ENCODE peak calls at places on chromosome 18, in eight cellular contexts. K is ovary, Q is fibroblast of pulmonary artery, N is nephron progenitor cell, M is fibroblast of lung, Z is dorsolateral prefrontal cortex, S is choroid plexus epithelial cell, W is astrocyte of the spinal cord. Y is an unnamed sample.
A peak's percentile ranks its signal among the peaks of the same experiment; 100 is the strongest.

GRCh38 chr18:79245517-79246001 is 150.2 kb upstream of the NFATC1 start:
- DNase-seq in K (no peak), N (no peak), M (no peak), S (no peak), W (no peak), Z (no peak), Q (no peak), Y (no peak)

GRCh38 chr18:7174359-7175107 is 56.4 kb upstream of the LRRC30 start:
- DNase-seq in W (no peak), M (no peak), K (no peak), N (peak; percentile 27), S (peak; percentile 26), Q (peak; percentile 48), Z (no peak), Y (no peak)

GRCh38 chr18:34977787-34978532 is 63.3 kb upstream of the MAPRE2 start:
- DNase-seq in K (peak; percentile 26), S (no peak), Z (peak; percentile 59), M (peak; percentile 20), Q (no peak), W (no peak), N (peak; percentile 44), Y (no peak)

GRCh38 chr18:35026407-35027061 is 14.7 kb upstream of the MAPRE2 start:
- DNase-seq in N (no peak), M (no peak), K (no peak), W (no peak), Z (no peak), Q (no peak), S (no peak), Y (no peak)

GRCh38 chr18:56501896-56502295 is 136.5 kb downstream of the TXNL1 start:
- DNase-seq in Q (peak; percentile 79), W (peak; percentile 50), M (no peak), Z (no peak), K (no peak), S (peak; percentile 28), N (no peak), Y (no peak)

GRCh38 chr18:79525556-79526467 is 130.1 kb downstream of the NFATC1 start:
- DNase-seq in Q (peak; percentile 41), N (no peak), K (peak; percentile 49), M (no peak), Z (no peak), W (no peak), S (no peak), Y (peak; percentile 92)

GRCh38 chr18:57221084-57221483 is 74.2 kb downstream of the BOD1L2 start:
- DNase-seq in Z (no peak), W (no peak), S (no peak), K (no peak), Q (no peak), M (no peak), N (no peak), Y (no peak)

GRCh38 chr18:58263055-58263732 is 219.2 kb downstream of the NEDD4L start:
- DNase-seq in Z (no peak), S (no peak), W (peak; percentile 39), N (no peak), K (no peak), M (peak; percentile 39), Q (no peak), Y (no peak)

GRCh38 chr18:44793186-44793585 is 112.5 kb downstream of the SETBP1 start:
- DNase-seq in S (no peak), Q (no peak), N (no peak), K (no peak), M (no peak), W (no peak), Z (no peak), Y (no peak)

GRCh38 chr18:1412660-1413659 is 508.3 kb downstream of the ADCYAP1 start:
- DNase-seq in Z (peak; percentile 47), K (no peak), W (no peak), Q (no peak), N (no peak), S (no peak), M (no peak), Y (no peak)

GRCh38 chr18:64966667-64967066 is 784.1 kb upstream of the CDH7 start:
- DNase-seq in S (no peak), Z (no peak), K (no peak), N (peak; percentile 6), Q (no peak), W (no peak), M (no peak), Y (no peak)

GRCh38 chr18:449374-449773 is 51.1 kb downstream of the COLEC12 start:
- DNase-seq in M (no peak), K (peak; percentile 31), Z (no peak), Q (no peak), S (peak; percentile 55), N (peak; percentile 33), W (no peak), Y (no peak)

GRCh38 chr18:43931439-43931838 is 654.1 kb upstream of the SYT4 start:
- DNase-seq in Q (no peak), W (no peak), S (peak; percentile 14), M (peak; percentile 11), K (no peak), Z (no peak), N (no peak), Y (no peak)

GRCh38 chr18:12934454-12935071 is 13.2 kb upstream of the SEH1L start:
- DNase-seq in Z (peak; percentile 83), Q (peak; percentile 90), K (peak; percentile 89), W (peak; percentile 82), M (peak; percentile 85), S (peak; percentile 92), N (peak; percentile 83), Y (no peak)

GRCh38 chr18:65754121-65754520 is 3.3 kb downstream of the CDH7 start:
- DNase-seq in S (peak; percentile 82), K (no peak), M (no peak), Q (no peak), W (peak; percentile 72), N (no peak), Z (no peak), Y (no peak)

GRCh38 chr18:58224425-58224750 is 180.4 kb downstream of the NEDD4L start:
- DNase-seq in S (no peak), Q (no peak), N (no peak), W (no peak), K (no peak), Z (no peak), M (no peak), Y (no peak)

GRCh38 chr18:26584745-26585144 is 36.4 kb upstream of the KCTD1 start:
- DNase-seq in S (no peak), Q (no peak), N (no peak), Z (no peak), M (no peak), W (no peak), K (no peak), Y (no peak)

GRCh38 chr18:70414315-70414714 is 125.5 kb downstream of the SOCS6 start:
- DNase-seq in K (no peak), W (no peak), M (no peak), Z (no peak), N (no peak), S (no peak), Q (no peak), Y (no peak)

GRCh38 chr18:70416496-70416895 is 127.7 kb downstream of the SOCS6 start:
- DNase-seq in Q (no peak), N (no peak), Z (no peak), K (no peak), M (no peak), W (no peak), S (no peak), Y (no peak)

GRCh38 chr18:70413455-70413854 is 124.6 kb downstream of the SOCS6 start:
- DNase-seq in K (no peak), Z (no peak), S (no peak), N (no peak), W (no peak), Q (no peak), M (no peak), Y (no peak)

GRCh38 chr18:70417847-70418246 is 129.0 kb downstream of the SOCS6 start:
- DNase-seq in K (no peak), W (no peak), S (no peak), M (no peak), Q (no peak), N (no peak), Z (no peak), Y (no peak)

GRCh38 chr18:70415823-70416488 is 127.1 kb downstream of the SOCS6 start:
- DNase-seq in N (no peak), W (no peak), K (no peak), M (no peak), S (no peak), Q (no peak), Z (no peak), Y (no peak)
- TF ChIP-seq CTCF in N (no peak), W (no peak), K (no peak), M (no peak), S (no peak), Q (no peak), Z (no peak), Y (no peak)

DNA sequence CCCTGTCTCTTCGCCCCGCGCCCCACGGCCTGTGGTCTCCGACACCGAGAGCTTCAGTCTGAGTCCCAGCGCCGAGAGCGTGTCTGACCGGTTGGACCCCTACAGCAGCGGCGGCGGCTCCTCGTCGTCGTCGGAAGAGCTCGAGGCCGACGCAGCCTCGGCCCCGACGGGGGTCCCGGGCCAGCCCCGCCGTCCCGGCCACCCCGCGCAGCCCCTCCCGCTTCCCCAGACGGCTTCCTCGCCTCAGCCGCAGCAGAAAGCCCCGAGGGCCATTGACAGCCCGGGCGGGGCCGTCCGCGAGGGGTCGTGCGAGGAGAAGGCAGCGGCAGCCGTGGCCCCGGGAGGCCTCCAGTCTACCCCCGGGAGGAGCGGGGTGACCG is 1.3 kb downstream of the PHLPP1 start:
- DNase-seq in S (peak; percentile 35), Q (no peak), K (peak; percentile 43), N (peak; percentile 69), Z (peak; percentile 54), M (peak; percentile 14), W (peak; percentile 37), Y (no peak)
- TF ChIP-seq CTCF in S (peak; percentile 36), Q (no peak), K (no peak), N (no peak), Z (peak; percentile 15), M (peak; percentile 10), W (peak; percentile 25), Y (peak; percentile 62)

GRCh38 chr18:3665780-3666525 is 216.0 kb downstream of the TGIF1 start:
- DNase-seq in W (peak; percentile 92), K (peak; percentile 87), N (peak; percentile 83), M (peak; percentile 93), S (peak; percentile 96), Z (peak; percentile 82), Q (peak; percentile 95), Y (no peak)

GRCh38 chr18:3663870-3664512 is 214.0 kb downstream of the TGIF1 start:
- DNase-seq in W (no peak), S (no peak), Q (no peak), M (no peak), N (no peak), Z (no peak), K (no peak), Y (no peak)

GRCh38 chr18:3666526-3667254 is 216.7 kb downstream of the TGIF1 start:
- DNase-seq in Q (no peak), S (no peak), M (no peak), W (no peak), Z (no peak), N (no peak), K (no peak), Y (no peak)

GRCh38 chr18:3665187-3665586 is 215.2 kb downstream of the TGIF1 start:
- DNase-seq in K (no peak), M (no peak), N (no peak), Q (no peak), S (no peak), W (no peak), Z (no peak), Y (no peak)

GRCh38 chr18:3664563-3665178 is 214.7 kb downstream of the TGIF1 start:
- DNase-seq in Z (no peak), W (peak; percentile 20), N (no peak), K (no peak), S (peak; percentile 35), Q (no peak), M (no peak), Y (no peak)
- TF ChIP-seq CTCF in Z (no peak), W (no peak), N (no peak), K (no peak), S (peak; percentile 23), Q (no peak), M (no peak), Y (peak; percentile 31)

GRCh38 chr18:48962857-48963554 is 12.2 kb upstream of the SMAD7 start:
- DNase-seq in N (no peak), K (no peak), W (no peak), Z (no peak), S (peak; percentile 51), Q (peak; percentile 30), M (peak; percentile 82), Y (no peak)
- TF ChIP-seq CTCF in N (no peak), K (no peak), W (no peak), Z (no peak), S (peak; percentile 31), Q (no peak), M (peak; percentile 21), Y (peak; percentile 12)

Y was measured in chondrocyte.